ENCODE peak calls at places on chromosomes 5 and 9, in seven cellular contexts. H, B, Z, R, J, V and E are unnamed samples.
A peak's percentile ranks its signal among the peaks of the same experiment; 100 is the strongest.

GRCh38 chr9:113558632-113559502 is 95.3 kb downstream of the RGS3 start:
- DNase-seq in B (no peak), R (no peak), H (no peak), V (no peak), J (peak; percentile 54), Z (peak; percentile 87), E (peak; percentile 94)

GRCh38 chr5:1334831-1335539 is 9.9 kb downstream of the CLPTM1L start:
- DNase-seq in Z (no peak), R (no peak), H (no peak), B (no peak), J (no peak), V (no peak), E (no peak)

GRCh38 chr5:96374653-96375052 is 58.4 kb downstream of the PCSK1 start:
- DNase-seq in H (peak; percentile 32), R (no peak), B (no peak), Z (no peak), V (no peak), J (no peak), E (no peak)

GRCh38 chr5:103428411-103428871 is 134.1 kb downstream of the NUDT12 start:
- DNase-seq in V (no peak), Z (peak; percentile 40), J (no peak), R (no peak), B (no peak), H (no peak), E (peak; percentile 74)

GRCh38 chr5:179187681-179188575 is 127.8 kb downstream of the ZNF354C start:
- DNase-seq in R (peak; percentile 64), V (no peak), B (no peak), Z (no peak), J (no peak), H (no peak), E (no peak)

GRCh38 chr5:67306997-67307580 is 110.5 kb upstream of the CD180 start:
- DNase-seq in V (no peak), Z (no peak), J (no peak), B (no peak), R (peak; percentile 39), H (no peak), E (no peak)

GRCh38 chr9:75893096-75893495 is 2.6 kb downstream of the PCSK5 start:
- DNase-seq in V (no peak), Z (no peak), J (no peak), R (no peak), H (no peak), B (no peak), E (no peak)

GRCh38 chr9:94693485-94694191 is 32.9 kb upstream of the AOPEP start:
- DNase-seq in H (no peak), J (no peak), Z (no peak), R (peak; percentile 58), B (no peak), V (no peak), E (no peak)

GRCh38 chr9:132233138-132233537 is 71.3 kb downstream of the NTNG2 start:
- DNase-seq in J (no peak), R (no peak), Z (no peak), H (no peak), B (no peak), V (no peak), E (no peak)

GRCh38 chr5:167777746-167778145 is 513.7 kb upstream of the WWC1 start:
- DNase-seq in B (peak; percentile 67), V (no peak), J (no peak), R (no peak), H (no peak), Z (no peak), E (no peak)

GRCh38 chr9:13140843-13141592 is 138.5 kb downstream of the MPDZ start:
- DNase-seq in J (no peak), B (no peak), V (no peak), Z (no peak), R (no peak), H (no peak), E (peak; percentile 31)

GRCh38 chr5:75656311-75657003 is 45.2 kb downstream of the ANKDD1B start:
- DNase-seq in B (peak; percentile 78), V (no peak), R (no peak), J (no peak), Z (no peak), H (no peak), E (peak; percentile 44)

GRCh38 chr5:66875325-66875724 is 279.1 kb downstream of the MAST4 start:
- DNase-seq in V (no peak), B (no peak), Z (no peak), H (no peak), J (no peak), R (no peak), E (no peak)

GRCh38 chr5:39494099-39494498 is 69.3 kb upstream of the DAB2 start:
- DNase-seq in R (no peak), B (no peak), J (no peak), H (no peak), V (no peak), Z (no peak), E (no peak)

GRCh38 chr9:94866770-94867169 is 140.3 kb downstream of the AOPEP start:
- DNase-seq in V (no peak), H (no peak), J (no peak), Z (no peak), R (no peak), B (no peak), E (no peak)

GRCh38 chr9:135526089-135526729 is 5.0 kb downstream of the LCN1 start:
- DNase-seq in B (no peak), Z (peak; percentile 21), R (no peak), H (no peak), J (no peak), V (no peak), E (no peak)

GRCh38 chr5:157575096-157575872 is at the start of gene ADAM19:
- DNase-seq in Z (no peak), H (peak; percentile 36), J (peak; percentile 75), R (no peak), B (peak; percentile 41), V (no peak), E (peak; percentile 37)

GRCh38 chr5:88778736-88779135 is 104.2 kb downstream of the MEF2C start:
- DNase-seq in V (no peak), J (no peak), Z (no peak), H (no peak), B (no peak), R (no peak), E (no peak)

GRCh38 chr5:14401639-14402038 is 180.0 kb upstream of the OTULINL start:
- DNase-seq in Z (no peak), J (no peak), R (no peak), B (no peak), H (no peak), V (no peak), E (no peak)
- H3K4me1 ChIP-seq in Z (no peaks in the 10 kb centered on the region), J (no peaks in the 10 kb centered on the region), R (no peaks in the 10 kb centered on the region), B (peaks cover 6% of the 10 kb centered on the region), H (no peaks in the 10 kb centered on the region), V (no peaks in the 10 kb centered on the region), E (peaks cover 9% of the 10 kb centered on the region)

GRCh38 chr5:172768573-172769323 is 2.2 kb downstream of the DUSP1 start:
- DNase-seq in R (no peak), B (peak; percentile 44), H (peak; percentile 65), V (no peak), Z (peak; percentile 52), J (no peak), E (no peak)
- H3K4me1 ChIP-seq in R (peaks cover 33% of the 10 kb centered on the region), B (peaks cover 5% of the 10 kb centered on the region), H (peaks cover 56% of the 10 kb centered on the region), V (peaks cover 35% of the 10 kb centered on the region), Z (peaks cover 45% of the 10 kb centered on the region), J (peaks cover 25% of the 10 kb centered on the region), E (peaks cover 34% of the 10 kb centered on the region)

DNA sequence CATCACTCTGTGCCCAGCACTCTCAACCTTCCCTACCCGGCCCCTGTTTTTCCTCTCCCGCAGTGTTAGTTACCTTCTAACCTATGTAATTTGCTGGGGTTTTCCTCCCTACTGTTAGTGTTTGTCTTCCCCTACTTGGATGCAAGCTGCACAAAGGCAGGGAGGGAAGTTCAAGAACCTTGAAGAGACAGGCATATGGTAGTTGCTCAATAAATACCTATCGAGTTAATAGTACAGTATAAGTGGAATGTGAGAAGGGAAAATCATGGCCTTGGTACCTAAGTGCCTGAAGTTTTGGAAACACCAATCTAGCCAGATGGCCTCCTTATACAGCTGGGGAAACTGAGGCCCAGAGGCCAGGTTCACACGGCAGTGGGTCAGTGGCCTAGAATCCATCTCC is 24.2 kb downstream of the PDGFRB start:
- DNase-seq in B (no peak), V (no peak), J (no peak), R (no peak), H (no peak), Z (no peak), E (no peak)
- H3K4me1 ChIP-seq in B (no peaks in the 10 kb centered on the region), V (no peaks in the 10 kb centered on the region), J (no peaks in the 10 kb centered on the region), R (no peaks in the 10 kb centered on the region), H (no peaks in the 10 kb centered on the region), Z (peaks cover 9% of the 10 kb centered on the region), E (peaks cover 27% of the 10 kb centered on the region)

GRCh38 chr5:100780376-100780870 is 122.7 kb downstream of the ST8SIA4 start:
- DNase-seq in J (no peak), V (no peak), H (peak; percentile 9), B (no peak), R (no peak), Z (no peak), E (no peak)
- H3K4me1 ChIP-seq in J (no peaks in the 10 kb centered on the region), V (peaks cover 9% of the 10 kb centered on the region), H (peaks cover 15% of the 10 kb centered on the region), B (peaks cover 10% of the 10 kb centered on the region), R (no peaks in the 10 kb centered on the region), Z (no peaks in the 10 kb centered on the region), E (no peaks in the 10 kb centered on the region)

DNA sequence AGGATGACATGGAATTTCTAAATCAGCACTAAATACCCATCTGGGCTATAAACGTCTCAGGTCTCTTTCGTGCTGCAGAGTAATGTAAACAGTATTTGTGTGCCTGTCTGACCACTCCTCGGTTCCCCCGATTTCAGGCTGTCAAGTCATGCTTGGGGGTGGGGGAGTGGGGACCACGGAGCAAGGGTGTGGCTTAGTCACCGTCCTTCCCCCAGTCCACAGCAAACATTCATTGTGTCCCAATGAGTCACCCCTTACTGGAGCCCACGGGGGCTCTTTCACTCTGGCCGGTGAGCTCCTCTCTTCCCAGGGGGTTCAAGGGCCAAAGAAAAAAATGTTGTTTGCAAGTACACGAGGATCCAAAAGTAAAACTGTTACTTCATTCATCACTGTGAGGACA is 72.4 kb upstream of the ICE1 start:
- DNase-seq in V (no peak), Z (no peak), B (no peak), J (no peak), R (no peak), H (no peak), E (no peak)
- H3K4me1 ChIP-seq in V (no peaks in the 10 kb centered on the region), Z (no peaks in the 10 kb centered on the region), B (peaks cover 5% of the 10 kb centered on the region), J (no peaks in the 10 kb centered on the region), R (no peaks in the 10 kb centered on the region), H (no peaks in the 10 kb centered on the region), E (no peaks in the 10 kb centered on the region)